ENCODE peak calls at places on chromosomes 12 and 14, in four cellular contexts. Z, D, A and R are unnamed samples.
A peak's percentile ranks its signal among the peaks of the same experiment; 100 is the strongest.

GRCh38 chr14:89004195-89004594 is 179.7 kb downstream of the TTC8 start:
- DNase-seq in Z (peak; percentile 58), A (no peak), D (no peak), R (no peak)

GRCh38 chr12:68620528-68620927 is 9.8 kb downstream of the RAP1B start:
- DNase-seq in D (no peak), A (no peak), Z (no peak), R (no peak)

GRCh38 chr14:85214471-85214870 is 315.5 kb upstream of the FLRT2 start:
- DNase-seq in A (no peak), D (no peak), Z (peak; percentile 66), R (no peak)

GRCh38 chr14:94394025-94394493 is 5.7 kb upstream of the SERPINA1 start:
- DNase-seq in Z (no peak), D (no peak), A (no peak), R (no peak)

GRCh38 chr12:56188116-56188785 is 1.0 kb downstream of the SMARCC2 start:
- DNase-seq in D (peak; percentile 34), Z (no peak), A (no peak), R (no peak)

GRCh38 chr14:26531894-26532293 is 65.9 kb downstream of the NOVA1 start:
- DNase-seq in Z (peak; percentile 76), A (no peak), D (no peak), R (no peak)

GRCh38 chr14:90408713-90409112 is 11.9 kb downstream of the CALM1 start:
- DNase-seq in A (no peak), Z (no peak), D (no peak), R (no peak)

GRCh38 chr12:96878704-96879103 is 28.4 kb upstream of the NEDD1 start:
- DNase-seq in D (no peak), Z (peak; percentile 30), A (no peak), R (no peak)

GRCh38 chr12:57085999-57086950 is 2.6 kb upstream of the NAB2 start:
- DNase-seq in D (peak; percentile 52), A (peak; percentile 73), Z (peak; percentile 84), R (peak; percentile 59)

GRCh38 chr12:71665109-71665476 is 992 bp downstream of the THAP2 start:
- DNase-seq in D (no peak), Z (no peak), A (no peak), R (no peak)

GRCh38 chr14:100285021-100285912 is 21.0 kb downstream of the SLC25A29 start:
- DNase-seq in A (peak; percentile 70), D (peak; percentile 54), Z (peak; percentile 20), R (no peak)

GRCh38 chr12:19894049-19894448 is 454.8 kb downstream of the AEBP2 start:
- DNase-seq in Z (peak; percentile 57), D (no peak), A (no peak), R (no peak)

GRCh38 chr12:50390284-50390683 is 6.1 kb downstream of the FAM186A start:
- DNase-seq in Z (peak; percentile 97), A (no peak), D (no peak), R (no peak)

GRCh38 chr14:77882631-77883030 is 82.7 kb downstream of the ADCK1 start:
- DNase-seq in A (no peak), D (no peak), Z (no peak), R (no peak)

GRCh38 chr14:104596927-104597351 is 7.6 kb downstream of the TMEM179 start:
- DNase-seq in D (no peak), A (no peak), Z (no peak), R (no peak)

GRCh38 chr14:93788307-93788556 is at the start of gene PRIMA1:
- DNase-seq in A (no peak), Z (no peak), D (no peak), R (no peak)

GRCh38 chr12:85866929-85867776 is 6.9 kb upstream of the NTS start:
- DNase-seq in A (no peak), Z (peak; percentile 55), D (peak; percentile 73), R (no peak)

GRCh38 chr12:90969851-90970250 is 14.9 kb upstream of the CCER1 start:
- DNase-seq in A (no peak), Z (no peak), D (no peak), R (no peak)

GRCh38 chr12:9813821-9814798 is 13.2 kb upstream of the KLRF1 start:
- DNase-seq in Z (peak; percentile 38), A (peak; percentile 90), D (peak; percentile 74), R (no peak)

GRCh38 chr14:101078892-101079221 is 175.3 kb upstream of the RTL1 start:
- DNase-seq in D (no peak), Z (no peak), A (no peak), R (no peak)

GRCh38 chr12:59372971-59373370 is 222.9 kb upstream of the SLC16A7 start:
- DNase-seq in A (no peak), D (peak; percentile 31), Z (peak; percentile 19), R (no peak)

GRCh38 chr12:22046968-22047390 is 961 bp downstream of the CMAS start:
- DNase-seq in D (no peak), Z (peak; percentile 44), A (no peak), R (no peak)

GRCh38 chr12:52061470-52062166 is 8.2 kb upstream of the ATG101 start:
- DNase-seq in D (no peak), A (no peak), Z (no peak), R (no peak)

GRCh38 chr14:75645051-75645450 is 15.6 kb downstream of the ERG28 start:
- DNase-seq in D (no peak), Z (no peak), A (no peak), R (no peak)

GRCh38 chr12:54032220-54032619 is 630 bp upstream of the HOXC5 start:
- DNase-seq in Z (no peak), A (no peak), D (no peak), R (no peak)